ENCODE peak calls at places on chromosomes 6 and 20, in ten cellular contexts. One of them, this sample, is unnamed.

GRCh38 chr20:19911810-19912382 is 105.3 kb upstream of the NAA20 start:
- ATAC-seq in aorta: no peak
- ATAC-seq in memory B cell: no peak
- ATAC-seq in WTC11: no peak
- ATAC-seq in activated CD4-positive, CD25-positive, alpha-beta regulatory T cell treated with anti-CD3 and anti-CD28 coated beads, Interleukin-2, amount 50 U/mL, for 24 hours: no peak
- ATAC-seq in activated T-cell treated with anti-CD3 and anti-CD28 coated beads, Interleukin-2, amount 50 U/mL, for 72 hours: no peak
- ATAC-seq in T-helper 17 cell: no peak
- ATAC-seq in PC-3: no peak
- ATAC-seq in lower lobe of right lung: no peak
- ATAC-seq in IMR-90: no peak
- ATAC-seq in this sample: no peak

GRCh38 chr20:37954205-37954604 is 51.3 kb downstream of the VSTM2L start:
- ATAC-seq in aorta: no peak
- ATAC-seq in memory B cell: no peak
- ATAC-seq in WTC11: no peak
- ATAC-seq in activated CD4-positive, CD25-positive, alpha-beta regulatory T cell treated with anti-CD3 and anti-CD28 coated beads, Interleukin-2, amount 50 U/mL, for 24 hours: no peak
- ATAC-seq in activated T-cell treated with anti-CD3 and anti-CD28 coated beads, Interleukin-2, amount 50 U/mL, for 72 hours: no peak
- ATAC-seq in T-helper 17 cell: no peak
- ATAC-seq in PC-3: no peak
- ATAC-seq in lower lobe of right lung: no peak
- ATAC-seq in IMR-90: no peak
- ATAC-seq in this sample: no peak

GRCh38 chr20:7617797-7618196 is 322.5 kb downstream of the HAO1 start:
- ATAC-seq in aorta: no peak
- ATAC-seq in memory B cell: no peak
- ATAC-seq in WTC11: no peak
- ATAC-seq in activated CD4-positive, CD25-positive, alpha-beta regulatory T cell treated with anti-CD3 and anti-CD28 coated beads, Interleukin-2, amount 50 U/mL, for 24 hours: no peak
- ATAC-seq in activated T-cell treated with anti-CD3 and anti-CD28 coated beads, Interleukin-2, amount 50 U/mL, for 72 hours: no peak
- ATAC-seq in T-helper 17 cell: no peak
- ATAC-seq in PC-3: no peak
- ATAC-seq in lower lobe of right lung: no peak
- ATAC-seq in IMR-90: no peak
- ATAC-seq in this sample: no peak

GRCh38 chr6:138571585-138572199 is 72.4 kb upstream of the NHSL1 start:
- ATAC-seq in aorta: no peak
- ATAC-seq in memory B cell: no peak
- ATAC-seq in WTC11: no peak
- ATAC-seq in activated CD4-positive, CD25-positive, alpha-beta regulatory T cell treated with anti-CD3 and anti-CD28 coated beads, Interleukin-2, amount 50 U/mL, for 24 hours: no peak
- ATAC-seq in activated T-cell treated with anti-CD3 and anti-CD28 coated beads, Interleukin-2, amount 50 U/mL, for 72 hours: no peak
- ATAC-seq in T-helper 17 cell: no peak
- ATAC-seq in PC-3: no peak
- ATAC-seq in lower lobe of right lung: no peak
- ATAC-seq in IMR-90: peak; percentile 22
- ATAC-seq in this sample: no peak

GRCh38 chr6:90184334-90185298 is 112.0 kb downstream of the BACH2 start:
- ATAC-seq in aorta: no peak
- ATAC-seq in memory B cell: no peak
- ATAC-seq in WTC11: no peak
- ATAC-seq in activated CD4-positive, CD25-positive, alpha-beta regulatory T cell treated with anti-CD3 and anti-CD28 coated beads, Interleukin-2, amount 50 U/mL, for 24 hours: no peak
- ATAC-seq in activated T-cell treated with anti-CD3 and anti-CD28 coated beads, Interleukin-2, amount 50 U/mL, for 72 hours: no peak
- ATAC-seq in T-helper 17 cell: no peak
- ATAC-seq in PC-3: no peak
- ATAC-seq in lower lobe of right lung: peak; percentile 63
- ATAC-seq in IMR-90: peak; percentile 69
- ATAC-seq in this sample: peak; percentile 42

GRCh38 chr6:7696061-7696460 is 29.8 kb upstream of the BMP6 start:
- ATAC-seq in aorta: no peak
- ATAC-seq in memory B cell: no peak
- ATAC-seq in WTC11: no peak
- ATAC-seq in activated CD4-positive, CD25-positive, alpha-beta regulatory T cell treated with anti-CD3 and anti-CD28 coated beads, Interleukin-2, amount 50 U/mL, for 24 hours: no peak
- ATAC-seq in activated T-cell treated with anti-CD3 and anti-CD28 coated beads, Interleukin-2, amount 50 U/mL, for 72 hours: no peak
- ATAC-seq in T-helper 17 cell: no peak
- ATAC-seq in PC-3: no peak
- ATAC-seq in lower lobe of right lung: no peak
- ATAC-seq in IMR-90: no peak
- ATAC-seq in this sample: no peak

GRCh38 chr6:24968711-24969110 is 33.0 kb upstream of the RIPOR2 start:
- ATAC-seq in aorta: no peak
- ATAC-seq in memory B cell: peak; percentile 45
- ATAC-seq in WTC11: peak; percentile 66
- ATAC-seq in activated CD4-positive, CD25-positive, alpha-beta regulatory T cell treated with anti-CD3 and anti-CD28 coated beads, Interleukin-2, amount 50 U/mL, for 24 hours: no peak
- ATAC-seq in activated T-cell treated with anti-CD3 and anti-CD28 coated beads, Interleukin-2, amount 50 U/mL, for 72 hours: no peak
- ATAC-seq in T-helper 17 cell: peak; percentile 44
- ATAC-seq in PC-3: no peak
- ATAC-seq in lower lobe of right lung: no peak
- ATAC-seq in IMR-90: no peak
- ATAC-seq in this sample: no peak

GRCh38 chr6:137000825-137001224 is 43.9 kb downstream of the IL20RA start:
- ATAC-seq in aorta: no peak
- ATAC-seq in memory B cell: no peak
- ATAC-seq in WTC11: no peak
- ATAC-seq in activated CD4-positive, CD25-positive, alpha-beta regulatory T cell treated with anti-CD3 and anti-CD28 coated beads, Interleukin-2, amount 50 U/mL, for 24 hours: no peak
- ATAC-seq in activated T-cell treated with anti-CD3 and anti-CD28 coated beads, Interleukin-2, amount 50 U/mL, for 72 hours: no peak
- ATAC-seq in T-helper 17 cell: no peak
- ATAC-seq in PC-3: peak; percentile 82
- ATAC-seq in lower lobe of right lung: no peak
- ATAC-seq in IMR-90: no peak
- ATAC-seq in this sample: peak; percentile 43

GRCh38 chr6:158561247-158561884 is 1.5 kb downstream of the TMEM181 start:
- ATAC-seq in aorta: no peak
- ATAC-seq in memory B cell: no peak
- ATAC-seq in WTC11: no peak
- ATAC-seq in activated CD4-positive, CD25-positive, alpha-beta regulatory T cell treated with anti-CD3 and anti-CD28 coated beads, Interleukin-2, amount 50 U/mL, for 24 hours: no peak
- ATAC-seq in activated T-cell treated with anti-CD3 and anti-CD28 coated beads, Interleukin-2, amount 50 U/mL, for 72 hours: no peak
- ATAC-seq in T-helper 17 cell: no peak
- ATAC-seq in PC-3: no peak
- ATAC-seq in lower lobe of right lung: no peak
- ATAC-seq in IMR-90: no peak
- ATAC-seq in this sample: no peak

GRCh38 chr20:38771621-38772020 is 23.4 kb downstream of the ACTR5 start:
- ATAC-seq in aorta: no peak
- ATAC-seq in memory B cell: no peak
- ATAC-seq in WTC11: no peak
- ATAC-seq in activated CD4-positive, CD25-positive, alpha-beta regulatory T cell treated with anti-CD3 and anti-CD28 coated beads, Interleukin-2, amount 50 U/mL, for 24 hours: no peak
- ATAC-seq in activated T-cell treated with anti-CD3 and anti-CD28 coated beads, Interleukin-2, amount 50 U/mL, for 72 hours: no peak
- ATAC-seq in T-helper 17 cell: no peak
- ATAC-seq in PC-3: no peak
- ATAC-seq in lower lobe of right lung: no peak
- ATAC-seq in IMR-90: no peak
- ATAC-seq in this sample: no peak

GRCh38 chr6:116801971-116802370 is 26.9 kb downstream of the GPRC6A start:
- ATAC-seq in aorta: no peak
- ATAC-seq in memory B cell: no peak
- ATAC-seq in WTC11: no peak
- ATAC-seq in activated CD4-positive, CD25-positive, alpha-beta regulatory T cell treated with anti-CD3 and anti-CD28 coated beads, Interleukin-2, amount 50 U/mL, for 24 hours: no peak
- ATAC-seq in activated T-cell treated with anti-CD3 and anti-CD28 coated beads, Interleukin-2, amount 50 U/mL, for 72 hours: no peak
- ATAC-seq in T-helper 17 cell: no peak
- ATAC-seq in PC-3: no peak
- ATAC-seq in lower lobe of right lung: no peak
- ATAC-seq in IMR-90: no peak
- ATAC-seq in this sample: no peak

GRCh38 chr20:32017711-32018251 is 7.5 kb downstream of the CCM2L start:
- ATAC-seq in aorta: no peak
- ATAC-seq in memory B cell: peak; percentile 84
- ATAC-seq in WTC11: peak; percentile 67
- ATAC-seq in activated CD4-positive, CD25-positive, alpha-beta regulatory T cell treated with anti-CD3 and anti-CD28 coated beads, Interleukin-2, amount 50 U/mL, for 24 hours: peak; percentile 42
- ATAC-seq in activated T-cell treated with anti-CD3 and anti-CD28 coated beads, Interleukin-2, amount 50 U/mL, for 72 hours: peak; percentile 19
- ATAC-seq in T-helper 17 cell: peak; percentile 86
- ATAC-seq in PC-3: peak; percentile 61
- ATAC-seq in lower lobe of right lung: peak; percentile 78
- ATAC-seq in IMR-90: no peak
- ATAC-seq in this sample: peak; percentile 56

GRCh38 chr6:84021625-84022024 is 11.9 kb upstream of the MRAP2 start:
- ATAC-seq in aorta: no peak
- ATAC-seq in memory B cell: no peak
- ATAC-seq in WTC11: no peak
- ATAC-seq in activated CD4-positive, CD25-positive, alpha-beta regulatory T cell treated with anti-CD3 and anti-CD28 coated beads, Interleukin-2, amount 50 U/mL, for 24 hours: no peak
- ATAC-seq in activated T-cell treated with anti-CD3 and anti-CD28 coated beads, Interleukin-2, amount 50 U/mL, for 72 hours: no peak
- ATAC-seq in T-helper 17 cell: no peak
- ATAC-seq in PC-3: no peak
- ATAC-seq in lower lobe of right lung: no peak
- ATAC-seq in IMR-90: no peak
- ATAC-seq in this sample: no peak

GRCh38 chr6:170461556-170462365 is 91.3 kb downstream of the PSMB1 start:
- ATAC-seq in aorta: peak; percentile 38
- ATAC-seq in memory B cell: no peak
- ATAC-seq in WTC11: no peak
- ATAC-seq in activated CD4-positive, CD25-positive, alpha-beta regulatory T cell treated with anti-CD3 and anti-CD28 coated beads, Interleukin-2, amount 50 U/mL, for 24 hours: no peak
- ATAC-seq in activated T-cell treated with anti-CD3 and anti-CD28 coated beads, Interleukin-2, amount 50 U/mL, for 72 hours: no peak
- ATAC-seq in T-helper 17 cell: no peak
- ATAC-seq in PC-3: no peak
- ATAC-seq in lower lobe of right lung: no peak
- ATAC-seq in IMR-90: no peak
- ATAC-seq in this sample: no peak

GRCh38 chr6:39280247-39280731 is 33.9 kb downstream of the KCNK17 start:
- ATAC-seq in aorta: peak; percentile 58
- ATAC-seq in memory B cell: no peak
- ATAC-seq in WTC11: peak; percentile 51
- ATAC-seq in activated CD4-positive, CD25-positive, alpha-beta regulatory T cell treated with anti-CD3 and anti-CD28 coated beads, Interleukin-2, amount 50 U/mL, for 24 hours: no peak
- ATAC-seq in activated T-cell treated with anti-CD3 and anti-CD28 coated beads, Interleukin-2, amount 50 U/mL, for 72 hours: no peak
- ATAC-seq in T-helper 17 cell: no peak
- ATAC-seq in PC-3: peak; percentile 64
- ATAC-seq in lower lobe of right lung: peak; percentile 50
- ATAC-seq in IMR-90: no peak
- ATAC-seq in this sample: peak; percentile 92

GRCh38 chr6:10558575-10558974 is 37.4 kb downstream of the GCNT2 start:
- ATAC-seq in aorta: no peak
- ATAC-seq in memory B cell: no peak
- ATAC-seq in WTC11: peak; percentile 53
- ATAC-seq in activated CD4-positive, CD25-positive, alpha-beta regulatory T cell treated with anti-CD3 and anti-CD28 coated beads, Interleukin-2, amount 50 U/mL, for 24 hours: no peak
- ATAC-seq in activated T-cell treated with anti-CD3 and anti-CD28 coated beads, Interleukin-2, amount 50 U/mL, for 72 hours: no peak
- ATAC-seq in T-helper 17 cell: no peak
- ATAC-seq in PC-3: no peak
- ATAC-seq in lower lobe of right lung: no peak
- ATAC-seq in IMR-90: no peak
- ATAC-seq in this sample: no peak

GRCh38 chr20:59966428-59966827 is 8.2 kb downstream of the CDH26 start:
- ATAC-seq in aorta: no peak
- ATAC-seq in memory B cell: no peak
- ATAC-seq in WTC11: no peak
- ATAC-seq in activated CD4-positive, CD25-positive, alpha-beta regulatory T cell treated with anti-CD3 and anti-CD28 coated beads, Interleukin-2, amount 50 U/mL, for 24 hours: no peak
- ATAC-seq in activated T-cell treated with anti-CD3 and anti-CD28 coated beads, Interleukin-2, amount 50 U/mL, for 72 hours: no peak
- ATAC-seq in T-helper 17 cell: no peak
- ATAC-seq in PC-3: no peak
- ATAC-seq in lower lobe of right lung: no peak
- ATAC-seq in IMR-90: no peak
- ATAC-seq in this sample: no peak

GRCh38 chr6:33678932-33679478 is 32.5 kb downstream of the UQCC2 start:
- ATAC-seq in aorta: no peak
- ATAC-seq in memory B cell: no peak
- ATAC-seq in WTC11: no peak
- ATAC-seq in activated CD4-positive, CD25-positive, alpha-beta regulatory T cell treated with anti-CD3 and anti-CD28 coated beads, Interleukin-2, amount 50 U/mL, for 24 hours: no peak
- ATAC-seq in activated T-cell treated with anti-CD3 and anti-CD28 coated beads, Interleukin-2, amount 50 U/mL, for 72 hours: no peak
- ATAC-seq in T-helper 17 cell: no peak
- ATAC-seq in PC-3: no peak
- ATAC-seq in lower lobe of right lung: no peak
- ATAC-seq in IMR-90: no peak
- ATAC-seq in this sample: no peak

GRCh38 chr6:34513628-34514027 is 42.5 kb downstream of the SPDEF start:
- ATAC-seq in aorta: no peak
- ATAC-seq in memory B cell: no peak
- ATAC-seq in WTC11: peak; percentile 14
- ATAC-seq in activated CD4-positive, CD25-positive, alpha-beta regulatory T cell treated with anti-CD3 and anti-CD28 coated beads, Interleukin-2, amount 50 U/mL, for 24 hours: no peak
- ATAC-seq in activated T-cell treated with anti-CD3 and anti-CD28 coated beads, Interleukin-2, amount 50 U/mL, for 72 hours: no peak
- ATAC-seq in T-helper 17 cell: no peak
- ATAC-seq in PC-3: no peak
- ATAC-seq in lower lobe of right lung: no peak
- ATAC-seq in IMR-90: no peak
- ATAC-seq in this sample: no peak

GRCh38 chr6:154593122-154593521 is 82.6 kb upstream of the CNKSR3 start:
- ATAC-seq in aorta: no peak
- ATAC-seq in memory B cell: no peak
- ATAC-seq in WTC11: peak; percentile 83
- ATAC-seq in activated CD4-positive, CD25-positive, alpha-beta regulatory T cell treated with anti-CD3 and anti-CD28 coated beads, Interleukin-2, amount 50 U/mL, for 24 hours: no peak
- ATAC-seq in activated T-cell treated with anti-CD3 and anti-CD28 coated beads, Interleukin-2, amount 50 U/mL, for 72 hours: no peak
- ATAC-seq in T-helper 17 cell: no peak
- ATAC-seq in PC-3: no peak
- ATAC-seq in lower lobe of right lung: no peak
- ATAC-seq in IMR-90: no peak
- ATAC-seq in this sample: no peak

GRCh38 chr20:20231528-20232298 is 136.2 kb upstream of the INSM1 start:
- ATAC-seq in aorta: no peak
- ATAC-seq in memory B cell: no peak
- ATAC-seq in WTC11: no peak
- ATAC-seq in activated CD4-positive, CD25-positive, alpha-beta regulatory T cell treated with anti-CD3 and anti-CD28 coated beads, Interleukin-2, amount 50 U/mL, for 24 hours: no peak
- ATAC-seq in activated T-cell treated with anti-CD3 and anti-CD28 coated beads, Interleukin-2, amount 50 U/mL, for 72 hours: no peak
- ATAC-seq in T-helper 17 cell: no peak
- ATAC-seq in PC-3: no peak
- ATAC-seq in lower lobe of right lung: peak; percentile 38
- ATAC-seq in IMR-90: no peak
- ATAC-seq in this sample: no peak

GRCh38 chr6:2765896-2766766 is 938 bp downstream of the WRNIP1 start:
- ATAC-seq in aorta: peak; percentile 53
- ATAC-seq in memory B cell: no peak
- ATAC-seq in WTC11: peak; percentile 1
- ATAC-seq in activated CD4-positive, CD25-positive, alpha-beta regulatory T cell treated with anti-CD3 and anti-CD28 coated beads, Interleukin-2, amount 50 U/mL, for 24 hours: peak; percentile 14
- ATAC-seq in activated T-cell treated with anti-CD3 and anti-CD28 coated beads, Interleukin-2, amount 50 U/mL, for 72 hours: peak; percentile 30
- ATAC-seq in T-helper 17 cell: no peak
- ATAC-seq in PC-3: peak; percentile 11
- ATAC-seq in lower lobe of right lung: peak; percentile 34
- ATAC-seq in IMR-90: peak; percentile 36
- ATAC-seq in this sample: peak; percentile 27

GRCh38 chr20:33896509-33896908 is 85.4 kb downstream of the CHMP4B start:
- ATAC-seq in aorta: no peak
- ATAC-seq in memory B cell: no peak
- ATAC-seq in WTC11: no peak
- ATAC-seq in activated CD4-positive, CD25-positive, alpha-beta regulatory T cell treated with anti-CD3 and anti-CD28 coated beads, Interleukin-2, amount 50 U/mL, for 24 hours: no peak
- ATAC-seq in activated T-cell treated with anti-CD3 and anti-CD28 coated beads, Interleukin-2, amount 50 U/mL, for 72 hours: no peak
- ATAC-seq in T-helper 17 cell: no peak
- ATAC-seq in PC-3: no peak
- ATAC-seq in lower lobe of right lung: no peak
- ATAC-seq in IMR-90: peak; percentile 18
- ATAC-seq in this sample: no peak

GRCh38 chr6:30781362-30781696 is 37.0 kb upstream of the IER3 start:
- ATAC-seq in aorta: no peak
- ATAC-seq in memory B cell: no peak
- ATAC-seq in WTC11: no peak
- ATAC-seq in activated CD4-positive, CD25-positive, alpha-beta regulatory T cell treated with anti-CD3 and anti-CD28 coated beads, Interleukin-2, amount 50 U/mL, for 24 hours: no peak
- ATAC-seq in activated T-cell treated with anti-CD3 and anti-CD28 coated beads, Interleukin-2, amount 50 U/mL, for 72 hours: no peak
- ATAC-seq in T-helper 17 cell: no peak
- ATAC-seq in PC-3: no peak
- ATAC-seq in lower lobe of right lung: peak; percentile 56
- ATAC-seq in IMR-90: peak; percentile 51
- ATAC-seq in this sample: peak; percentile 4

GRCh38 chr6:158717341-158718328 is 67.8 kb downstream of the SYTL3 start:
- ATAC-seq in aorta: no peak
- ATAC-seq in memory B cell: peak; percentile 55
- ATAC-seq in WTC11: no peak
- ATAC-seq in activated CD4-positive, CD25-positive, alpha-beta regulatory T cell treated with anti-CD3 and anti-CD28 coated beads, Interleukin-2, amount 50 U/mL, for 24 hours: peak; percentile 47
- ATAC-seq in activated T-cell treated with anti-CD3 and anti-CD28 coated beads, Interleukin-2, amount 50 U/mL, for 72 hours: no peak
- ATAC-seq in T-helper 17 cell: peak; percentile 38
- ATAC-seq in PC-3: no peak
- ATAC-seq in lower lobe of right lung: no peak
- ATAC-seq in IMR-90: no peak
- ATAC-seq in this sample: no peak

GRCh38 chr6:35088281-35089215 is 52.6 kb downstream of the TCP11 start:
- ATAC-seq in aorta: no peak
- ATAC-seq in memory B cell: no peak
- ATAC-seq in WTC11: no peak
- ATAC-seq in activated CD4-positive, CD25-positive, alpha-beta regulatory T cell treated with anti-CD3 and anti-CD28 coated beads, Interleukin-2, amount 50 U/mL, for 24 hours: no peak
- ATAC-seq in activated T-cell treated with anti-CD3 and anti-CD28 coated beads, Interleukin-2, amount 50 U/mL, for 72 hours: no peak
- ATAC-seq in T-helper 17 cell: no peak
- ATAC-seq in PC-3: no peak
- ATAC-seq in lower lobe of right lung: no peak
- ATAC-seq in IMR-90: no peak
- ATAC-seq in this sample: no peak

GRCh38 chr20:62845818-62846527 is 15.6 kb downstream of the TCFL5 start:
- ATAC-seq in aorta: no peak
- ATAC-seq in memory B cell: no peak
- ATAC-seq in WTC11: no peak
- ATAC-seq in activated CD4-positive, CD25-positive, alpha-beta regulatory T cell treated with anti-CD3 and anti-CD28 coated beads, Interleukin-2, amount 50 U/mL, for 24 hours: no peak
- ATAC-seq in activated T-cell treated with anti-CD3 and anti-CD28 coated beads, Interleukin-2, amount 50 U/mL, for 72 hours: no peak
- ATAC-seq in T-helper 17 cell: no peak
- ATAC-seq in PC-3: no peak
- ATAC-seq in lower lobe of right lung: no peak
- ATAC-seq in IMR-90: peak; percentile 14
- ATAC-seq in this sample: no peak

GRCh38 chr20:49705358-49705757 is 8.3 kb downstream of the B4GALT5 start:
- ATAC-seq in aorta: no peak
- ATAC-seq in memory B cell: peak; percentile 28
- ATAC-seq in WTC11: no peak
- ATAC-seq in activated CD4-positive, CD25-positive, alpha-beta regulatory T cell treated with anti-CD3 and anti-CD28 coated beads, Interleukin-2, amount 50 U/mL, for 24 hours: peak; percentile 42
- ATAC-seq in activated T-cell treated with anti-CD3 and anti-CD28 coated beads, Interleukin-2, amount 50 U/mL, for 72 hours: peak; percentile 72
- ATAC-seq in T-helper 17 cell: peak; percentile 63
- ATAC-seq in PC-3: no peak
- ATAC-seq in lower lobe of right lung: no peak
- ATAC-seq in IMR-90: no peak
- ATAC-seq in this sample: no peak